ENCODE peak calls at places on chromosome 3, in ten cellular contexts. T, H, F, M, D, J, G, A, Y and Q are unnamed samples.

GRCh38 chr3:183636221-183637105 is 1.0 kb downstream of the KLHL24 start:
- DNase-seq in T (peak), H (peak), F (peak), M (peak), D (peak), J (peak), G (peak), A (peak), Y (peak), Q (peak)

GRCh38 chr3:108877906-108878305 is 55.3 kb downstream of the TRAT1 start:
- DNase-seq in T (no peak), H (no peak), F (no peak), M (no peak), D (no peak), J (no peak), G (no peak), A (no peak), Y (no peak), Q (no peak)

GRCh38 chr3:10933470-10933957 is 59.0 kb upstream of the SLC6A1 start:
- DNase-seq in T (no peak), H (no peak), F (no peak), M (no peak), D (peak), J (no peak), G (no peak), A (no peak), Y (no peak), Q (no peak)

GRCh38 chr3:9149566-9149965 is 99.9 kb downstream of the SRGAP3 start:
- DNase-seq in T (no peak), H (no peak), F (no peak), M (no peak), D (no peak), J (no peak), G (no peak), A (no peak), Y (no peak), Q (no peak)

GRCh38 chr3:177286034-177286433 is 88.8 kb upstream of the TBL1XR1 start:
- DNase-seq in T (peak), H (no peak), F (no peak), M (no peak), D (no peak), J (no peak), G (no peak), A (no peak), Y (peak), Q (no peak)

GRCh38 chr3:187880438-187880837 is 135.2 kb upstream of the BCL6 start:
- DNase-seq in T (no peak), H (no peak), F (no peak), M (no peak), D (no peak), J (peak), G (no peak), A (no peak), Y (no peak), Q (peak)

GRCh38 chr3:73229036-73229435 is 167.6 kb downstream of the EBLN2 start:
- DNase-seq in T (no peak), H (no peak), F (no peak), M (no peak), D (no peak), J (no peak), G (no peak), A (no peak), Y (no peak), Q (no peak)

GRCh38 chr3:10195692-10196091 is 31.0 kb downstream of the IRAK2 start:
- DNase-seq in T (no peak), H (no peak), F (no peak), M (no peak), D (no peak), J (no peak), G (no peak), A (no peak), Y (no peak), Q (no peak)

GRCh38 chr3:149026718-149027117 is 35.4 kb downstream of the GYG1 start:
- DNase-seq in T (no peak), H (no peak), F (no peak), M (no peak), D (no peak), J (peak), G (no peak), A (no peak), Y (no peak), Q (no peak)

GRCh38 chr3:127177226-127177625 is 15.7 kb upstream of the PRR23E start:
- DNase-seq in T (peak), H (no peak), F (no peak), M (no peak), D (peak), J (no peak), G (peak), A (no peak), Y (peak), Q (no peak)

GRCh38 chr3:73868688-73869315 is 244.1 kb upstream of the PDZRN3 start:
- DNase-seq in T (peak), H (no peak), F (no peak), M (no peak), D (no peak), J (peak), G (peak), A (peak), Y (peak), Q (peak)

GRCh38 chr3:176697284-176697889 is 499.9 kb downstream of the TBL1XR1 start:
- DNase-seq in T (no peak), H (no peak), F (no peak), M (no peak), D (no peak), J (no peak), G (no peak), A (no peak), Y (no peak), Q (no peak)

GRCh38 chr3:65027335-65027734 is 339.5 kb upstream of the ADAMTS9 start:
- DNase-seq in T (no peak), H (no peak), F (no peak), M (no peak), D (no peak), J (no peak), G (no peak), A (no peak), Y (no peak), Q (no peak)

GRCh38 chr3:146536681-146537080 is 7.7 kb downstream of the PLSCR1 start:
- DNase-seq in T (no peak), H (no peak), F (no peak), M (no peak), D (no peak), J (peak), G (peak), A (no peak), Y (no peak), Q (no peak)

GRCh38 chr3:161264771-161265343 is 43.7 kb downstream of the NMD3 start:
- DNase-seq in T (peak), H (no peak), F (no peak), M (no peak), D (no peak), J (peak), G (no peak), A (no peak), Y (no peak), Q (no peak)

GRCh38 chr3:165753560-165753959 is 83.7 kb downstream of the BCHE start:
- DNase-seq in T (no peak), H (no peak), F (no peak), M (no peak), D (no peak), J (peak), G (peak), A (no peak), Y (peak), Q (peak)

GRCh38 chr3:15099364-15100098 is 583 bp upstream of the RBSN start:
- DNase-seq in T (no peak), H (no peak), F (no peak), M (no peak), D (no peak), J (no peak), G (no peak), A (peak), Y (no peak), Q (no peak)

GRCh38 chr3:156483002-156483401 is 71.9 kb downstream of the SSR3 start:
- DNase-seq in T (no peak), H (no peak), F (no peak), M (no peak), D (no peak), J (no peak), G (no peak), A (no peak), Y (no peak), Q (no peak)

GRCh38 chr3:156480949-156481348 is 74.0 kb downstream of the SSR3 start:
- DNase-seq in T (no peak), H (no peak), F (no peak), M (no peak), D (no peak), J (no peak), G (no peak), A (no peak), Y (no peak), Q (no peak)

GRCh38 chr3:156479574-156479973 is 75.3 kb downstream of the SSR3 start:
- DNase-seq in T (no peak), H (no peak), F (no peak), M (no peak), D (no peak), J (no peak), G (no peak), A (no peak), Y (no peak), Q (no peak)

GRCh38 chr3:156483961-156484787 is 70.7 kb downstream of the SSR3 start:
- DNase-seq in T (no peak), H (no peak), F (peak), M (no peak), D (no peak), J (peak), G (peak), A (peak), Y (peak), Q (peak)

GRCh38 chr3:156483426-156483825 is 71.5 kb downstream of the SSR3 start:
- DNase-seq in T (no peak), H (no peak), F (no peak), M (no peak), D (no peak), J (peak), G (peak), A (no peak), Y (peak), Q (peak)
- H3K27ac ChIP-seq in T (no peak), H (peak), F (peak), M (peak), D (peak), J (peak), G (no peak), A (peak), Y (peak), Q (peak)

DNA sequence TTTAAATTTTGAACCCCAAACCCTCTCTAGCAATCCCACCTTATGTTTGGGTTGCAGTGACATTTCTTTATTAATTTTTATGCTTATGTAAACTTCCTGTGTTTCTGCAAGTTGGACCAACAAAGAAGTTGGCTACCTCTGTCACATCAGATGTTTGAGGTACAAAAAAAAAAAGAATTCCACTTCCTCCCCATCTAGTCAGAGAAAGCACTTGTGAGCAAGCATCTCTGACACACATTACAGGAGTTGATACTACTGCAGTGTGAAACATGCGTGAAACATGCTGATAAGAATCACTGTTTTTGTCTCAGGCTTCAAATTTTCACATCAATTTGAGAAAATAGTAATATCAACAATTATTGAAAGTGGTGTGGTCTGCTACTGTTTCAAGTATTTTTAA is 1.3 kb downstream of the SCAANT1 start:
- DNase-seq in T (peak), H (no peak), F (no peak), M (no peak), D (no peak), J (peak), G (no peak), A (no peak), Y (no peak), Q (no peak)
- H3K27ac ChIP-seq in T (peak), H (peak), F (peak), M (peak), D (peak), J (peak), G (no peak), A (peak), Y (peak), Q (peak)

DNA sequence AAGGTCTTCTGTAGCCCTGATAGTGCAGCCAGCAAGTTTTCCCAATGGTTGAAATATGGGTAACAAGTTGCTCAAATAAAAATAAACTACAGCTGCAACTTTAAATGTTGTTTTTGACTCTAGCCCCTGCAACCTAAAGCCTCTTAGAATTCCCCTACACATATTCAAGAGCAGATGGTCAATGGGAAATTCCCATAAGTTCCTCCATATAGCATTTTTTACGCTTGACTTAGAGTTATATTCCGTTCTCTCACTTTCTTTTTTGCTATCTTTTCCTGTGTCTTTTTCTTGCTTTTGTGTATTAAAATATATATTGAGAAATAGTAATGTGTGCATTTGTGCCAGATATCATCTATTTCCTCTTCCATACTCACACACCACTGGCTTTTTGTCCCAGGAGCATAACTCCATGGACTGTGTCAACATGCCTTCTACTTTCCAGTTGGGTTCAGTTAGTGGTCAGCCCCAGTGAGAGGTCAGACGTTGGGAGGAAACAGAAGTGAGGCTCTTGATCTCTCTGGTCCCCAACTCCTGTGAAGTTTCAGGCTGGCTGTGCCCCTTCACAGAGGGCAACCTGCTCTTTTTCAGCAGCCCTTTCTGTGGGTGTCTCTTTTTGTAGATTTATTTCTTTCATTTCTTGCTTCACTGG is 63.3 kb upstream of the TP63 start:
- DNase-seq in T (no peak), H (no peak), F (no peak), M (no peak), D (no peak), J (no peak), G (no peak), A (no peak), Y (no peak), Q (no peak)
- H3K27ac ChIP-seq in T (no peak), H (no peak), F (no peak), M (no peak), D (no peak), J (no peak), G (no peak), A (no peak), Y (no peak), Q (no peak)

GRCh38 chr3:46935168-46935858 is 41.2 kb downstream of the CCDC12 start:
- DNase-seq in T (peak), H (peak), F (no peak), M (peak), D (peak), J (peak), G (peak), A (peak), Y (peak), Q (peak)

GRCh38 chr3:46934508-46935167 is 41.9 kb downstream of the CCDC12 start:
- DNase-seq in T (no peak), H (no peak), F (no peak), M (peak), D (peak), J (no peak), G (peak), A (no peak), Y (peak), Q (no peak)

GRCh38 chr3:46938118-46938517 is 38.4 kb downstream of the CCDC12 start:
- DNase-seq in T (no peak), H (no peak), F (no peak), M (no peak), D (no peak), J (no peak), G (no peak), A (no peak), Y (no peak), Q (no peak)

GRCh38 chr3:46935989-46936620 is 40.4 kb downstream of the CCDC12 start:
- DNase-seq in T (no peak), H (no peak), F (no peak), M (no peak), D (peak), J (no peak), G (peak), A (no peak), Y (no peak), Q (no peak)

DNA sequence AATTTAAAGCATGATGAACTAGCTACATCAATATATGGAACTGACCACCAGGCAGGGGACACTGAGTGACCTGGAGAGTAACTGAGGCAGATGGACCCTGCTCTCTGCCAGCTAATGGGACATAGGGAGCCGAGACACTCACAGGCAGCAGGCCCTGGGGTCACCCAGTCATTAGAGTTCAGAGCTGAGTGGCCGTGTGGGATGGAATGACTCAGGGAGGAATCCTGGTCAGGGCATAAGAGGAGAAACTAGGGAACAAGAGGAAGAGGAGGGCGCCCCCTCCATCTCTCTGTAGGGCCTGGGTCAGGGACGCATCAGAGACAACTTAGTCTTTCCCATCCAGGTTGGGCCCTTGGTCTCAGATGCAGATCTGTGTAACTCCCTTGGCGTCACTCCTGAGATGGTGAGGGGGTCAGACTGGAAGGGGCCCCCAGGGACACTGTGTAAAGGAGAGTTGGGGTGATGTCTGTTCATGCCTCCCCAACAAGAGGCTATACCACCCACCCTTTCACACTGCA is 39.8 kb downstream of the CCDC12 start:
- DNase-seq in T (no peak), H (no peak), F (no peak), M (no peak), D (peak), J (peak), G (no peak), A (peak), Y (no peak), Q (no peak)
- H3K27ac ChIP-seq in T (no peak), H (peak), F (no peak), M (peak), D (peak), J (peak), G (peak), A (peak), Y (peak), Q (peak)